ENCODE peak calls at places on chromosome 20, in five cellular contexts. E, R, F, G and S are unnamed samples.

GRCh38 chr20:57223648-57224489 is 42.6 kb downstream of the BMP7 start:
- ATAC-seq in E (no peak), R (no peak), F (no peak), G (no peak), S (peak)

GRCh38 chr20:33783256-33783655 is 27.9 kb upstream of the CHMP4B start:
- ATAC-seq in E (no peak), R (no peak), F (no peak), G (no peak), S (no peak)

GRCh38 chr20:22830138-22830537 is 205.0 kb upstream of the SSTR4 start:
- ATAC-seq in E (no peak), R (no peak), F (no peak), G (no peak), S (no peak)

GRCh38 chr20:14775778-14776177 is 438.4 kb upstream of the FLRT3 start:
- ATAC-seq in E (peak), R (peak), F (no peak), G (no peak), S (no peak)

GRCh38 chr20:23629017-23629541 is 8.7 kb downstream of the CST3 start:
- ATAC-seq in E (peak), R (peak), F (no peak), G (no peak), S (peak)

GRCh38 chr20:37226889-37227288 is 34.7 kb downstream of the GHRH start:
- ATAC-seq in E (no peak), R (no peak), F (no peak), G (peak), S (peak)

GRCh38 chr20:21102252-21102609 is 3.9 kb downstream of the LINC00237 start:
- ATAC-seq in E (peak), R (no peak), F (peak), G (peak), S (no peak)

GRCh38 chr20:23228912-23229311 is 121.7 kb upstream of the NXT1 start:
- ATAC-seq in E (no peak), R (no peak), F (no peak), G (no peak), S (no peak)

GRCh38 chr20:32204485-32205115 is 2.9 kb downstream of the PLAGL2 start:
- ATAC-seq in E (no peak), R (no peak), F (no peak), G (no peak), S (no peak)

GRCh38 chr20:19814241-19814640 is 56.2 kb downstream of the RIN2 start:
- ATAC-seq in E (no peak), R (no peak), F (no peak), G (no peak), S (no peak)

GRCh38 chr20:34111712-34112599 is at the start of gene EIF2S2:
- ATAC-seq in E (peak), R (peak), F (peak), G (peak), S (peak)

GRCh38 chr20:20549699-20550098 is 162.7 kb downstream of the RALGAPA2 start:
- ATAC-seq in E (peak), R (no peak), F (no peak), G (no peak), S (no peak)

GRCh38 chr20:61658563-61658962 is 406.5 kb downstream of the CDH4 start:
- ATAC-seq in E (no peak), R (no peak), F (no peak), G (no peak), S (no peak)

GRCh38 chr20:25508083-25508770 is 77.1 kb downstream of the NINL start:
- ATAC-seq in E (peak), R (peak), F (no peak), G (peak), S (peak)

GRCh38 chr20:36676701-36677421 is 30.9 kb upstream of the SLA2 start:
- ATAC-seq in E (peak), R (peak), F (no peak), G (no peak), S (no peak)

GRCh38 chr20:32130965-32131364 is 21.5 kb downstream of the TM9SF4 start:
- ATAC-seq in E (no peak), R (no peak), F (no peak), G (no peak), S (no peak)

GRCh38 chr20:54219751-54220426 is 12.0 kb downstream of the PFDN4 start:
- ATAC-seq in E (peak), R (peak), F (no peak), G (no peak), S (no peak)

GRCh38 chr20:50374541-50375078 is 135.6 kb upstream of the PTPN1 start:
- ATAC-seq in E (no peak), R (no peak), F (no peak), G (no peak), S (no peak)

GRCh38 chr20:50376179-50376887 is 133.8 kb upstream of the PTPN1 start:
- ATAC-seq in E (peak), R (no peak), F (no peak), G (no peak), S (no peak)

GRCh38 chr20:50379049-50379990 is 130.9 kb upstream of the PTPN1 start:
- ATAC-seq in E (no peak), R (no peak), F (no peak), G (peak), S (peak)

GRCh38 chr20:50378170-50379000 is 131.8 kb upstream of the PTPN1 start:
- ATAC-seq in E (no peak), R (no peak), F (no peak), G (no peak), S (no peak)

DNA sequence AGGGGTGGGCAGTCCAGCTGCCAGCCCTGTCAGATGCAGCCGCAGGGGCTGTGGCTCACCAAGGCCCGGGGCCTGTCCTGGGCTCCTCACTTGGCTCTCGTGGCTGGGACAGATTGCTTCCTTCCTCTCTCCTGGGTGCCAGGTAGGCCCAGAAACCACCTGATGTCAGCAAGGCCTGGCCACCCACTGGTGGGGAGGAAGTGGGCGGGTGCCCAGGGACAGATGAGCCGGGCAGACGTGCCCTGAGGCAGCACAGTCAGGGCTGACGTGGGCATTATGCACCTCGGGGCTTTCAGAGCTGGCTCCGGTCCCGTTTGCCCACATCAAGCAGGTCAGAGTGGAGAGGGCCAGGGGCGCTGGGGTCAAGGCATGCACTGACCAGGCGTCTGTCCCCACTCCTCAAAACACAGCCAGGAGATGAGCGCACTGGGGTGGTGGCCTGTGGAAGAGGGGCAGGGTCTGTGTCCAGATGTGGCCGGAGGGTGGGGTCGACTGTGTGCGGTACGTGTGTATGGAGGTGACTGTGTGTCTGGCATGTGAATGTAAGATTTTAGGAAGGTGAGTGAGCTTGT is 133.2 kb upstream of the PTPN1 start:
- ATAC-seq in E (peak), R (no peak), F (no peak), G (no peak), S (no peak)
- TF ChIP-seq EP300 in E (peak), R (no peak), F (no peak), G (no peak), S (no peak)

DNA sequence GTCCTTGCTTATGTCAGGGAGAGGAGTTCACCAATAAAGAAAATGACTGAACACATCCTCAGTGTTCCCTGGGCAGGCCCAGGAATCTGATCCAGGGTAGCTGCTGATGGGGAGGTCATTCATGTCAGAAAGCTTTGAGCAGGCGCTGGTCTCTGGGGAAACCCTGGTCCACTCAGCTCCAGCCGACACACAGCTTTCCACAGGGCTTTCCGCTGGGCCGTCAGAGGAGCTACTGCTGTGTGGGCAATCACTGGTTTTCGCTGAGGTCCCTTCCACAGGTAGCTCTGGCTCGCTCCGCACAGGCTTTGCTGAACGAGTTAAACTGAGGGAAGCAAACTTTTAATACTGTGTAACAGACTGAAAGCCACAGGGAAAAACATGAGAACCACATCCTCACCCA is 17.5 kb upstream of the ANKRD60 start:
- ATAC-seq in E (no peak), R (no peak), F (no peak), G (no peak), S (no peak)
- H3K27ac ChIP-seq in E (no peak), R (no peak), F (no peak), G (no peak), S (no peak)

GRCh38 chr20:11395581-11395980 is 522.1 kb upstream of the BTBD3 start:
- ATAC-seq in E (no peak), R (no peak), F (peak), G (no peak), S (no peak)
- H3K4me3 ChIP-seq in E (no peak), R (no peak), F (no peak), G (no peak), S (no peak)

GRCh38 chr20:18705906-18706305 is 107.7 kb upstream of the SCP2D1 start:
- ATAC-seq in E (no peak), R (no peak), F (no peak), G (no peak), S (no peak)
- TF ChIP-seq EP300 in E (no peak), R (no peak), F (no peak), G (no peak), S (no peak)

DNA sequence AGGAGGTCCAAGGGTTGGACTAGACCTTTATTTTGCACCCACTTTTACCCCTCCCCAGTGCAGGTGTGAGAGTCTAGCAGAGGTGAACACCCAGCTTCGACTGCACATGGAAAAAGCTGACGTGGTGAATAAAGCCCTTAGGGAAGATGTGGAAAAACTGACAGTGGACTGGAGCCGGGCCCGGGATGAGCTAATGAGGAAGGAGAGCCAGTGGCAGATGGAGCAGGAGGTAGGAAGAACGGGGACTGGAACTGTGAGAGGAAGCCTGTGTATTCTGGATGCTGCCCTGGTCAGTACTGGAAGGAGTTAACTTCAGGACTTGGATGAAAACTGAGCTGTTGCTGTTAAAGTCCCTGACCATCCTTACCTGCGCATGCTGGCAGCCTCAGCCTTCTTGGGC is 10.6 kb downstream of the CEP250 start:
- ATAC-seq in E (no peak), R (no peak), F (no peak), G (no peak), S (no peak)
- H3K27ac ChIP-seq in E (peak), R (peak), F (no peak), G (no peak), S (no peak)

GRCh38 chr20:13101701-13102100 is 92.9 kb downstream of the SPTLC3 start:
- ATAC-seq in E (no peak), R (no peak), F (no peak), G (no peak), S (no peak)

GRCh38 chr20:13105071-13105470 is 96.3 kb downstream of the SPTLC3 start:
- ATAC-seq in E (no peak), R (no peak), F (no peak), G (no peak), S (no peak)

GRCh38 chr20:13102237-13102636 is 93.5 kb downstream of the SPTLC3 start:
- ATAC-seq in E (no peak), R (no peak), F (no peak), G (no peak), S (no peak)

GRCh38 chr20:13102689-13103088 is 93.9 kb downstream of the SPTLC3 start:
- ATAC-seq in E (no peak), R (peak), F (no peak), G (no peak), S (no peak)

GRCh38 chr20:13105864-13106457 is 97.2 kb downstream of the SPTLC3 start:
- ATAC-seq in E (peak), R (no peak), F (peak), G (no peak), S (no peak)
- H3K4me3 ChIP-seq in E (no peak), R (no peak), F (no peak), G (no peak), S (no peak)